ENCODE peak calls at places on chromosome 7, in eight cellular contexts. S is transverse colon; Q is cardiac muscle cell; M is ascending aorta; W is CD4-positive, CD25-positive, alpha-beta regulatory T cell; Y is fibroblast of lung; I is CD4-positive, alpha-beta T cell; C is naive thymus-derived CD4-positive, alpha-beta T cell. P is an unnamed sample.

GRCh38 chr7:70040971-70041766 is 442.9 kb downstream of the AUTS2 start:
- DNase-seq in Q (peak; percentile 70), S (no peak), M (no peak), C (no peak), I (no peak), Y (peak; percentile 59), W (no peak), P (no peak)

GRCh38 chr7:75028299-75028698 is 45.3 kb downstream of the RCC1L start:
- DNase-seq in C (no peak), I (no peak), W (no peak), Y (no peak), M (no peak), Q (no peak), S (no peak), P (no peak)

GRCh38 chr7:1076184-1077072 is 11.5 kb upstream of the GPER1 start:
- DNase-seq in C (no peak), Q (peak; percentile 42), M (no peak), Y (no peak), W (no peak), S (no peak), I (no peak), P (no peak)

GRCh38 chr7:11294218-11294617 is 320.5 kb downstream of the PHF14 start:
- DNase-seq in I (no peak), Y (no peak), S (no peak), M (no peak), W (no peak), C (no peak), Q (no peak), P (no peak)

GRCh38 chr7:27889800-27890199 is 149.8 kb downstream of the TAX1BP1 start:
- DNase-seq in W (no peak), S (no peak), M (no peak), Q (no peak), C (no peak), I (no peak), Y (no peak), P (no peak)

GRCh38 chr7:81710751-81711150 is 59.1 kb downstream of the HGF start:
- DNase-seq in M (no peak), C (no peak), S (no peak), I (no peak), Y (no peak), Q (no peak), W (no peak), P (no peak)

GRCh38 chr7:102439963-102440795 is 6.8 kb downstream of the ORAI2 start:
- DNase-seq in Q (peak; percentile 73), Y (peak; percentile 70), I (no peak), M (no peak), S (no peak), W (no peak), C (no peak), P (no peak)

GRCh38 chr7:24963218-24963617 is 16.8 kb downstream of the OSBPL3 start:
- DNase-seq in I (no peak), W (no peak), Y (peak; percentile 67), C (peak; percentile 39), S (peak; percentile 65), Q (peak; percentile 68), M (no peak), P (no peak)

GRCh38 chr7:76246804-76247389 is 45.2 kb downstream of the SRRM3 start:
- DNase-seq in Y (no peak), W (no peak), Q (no peak), I (no peak), S (no peak), C (no peak), M (no peak), P (no peak)

GRCh38 chr7:155750255-155751125 is 61.8 kb downstream of the SHH start:
- DNase-seq in C (no peak), W (no peak), Y (no peak), M (no peak), Q (no peak), I (no peak), S (no peak), P (no peak)

GRCh38 chr7:151637781-151638261 is 118.1 kb upstream of the RHEB start:
- DNase-seq in I (no peak), C (no peak), W (no peak), Q (no peak), Y (peak; percentile 85), M (no peak), S (no peak), P (no peak)

GRCh38 chr7:29281782-29282541 is 87.4 kb downstream of the CHN2 start:
- DNase-seq in I (no peak), Y (peak; percentile 74), W (no peak), Q (peak; percentile 59), M (peak; percentile 16), S (no peak), C (no peak), P (no peak)

GRCh38 chr7:133511708-133512107 is 258.8 kb downstream of the EXOC4 start:
- DNase-seq in W (no peak), S (no peak), Y (no peak), Q (no peak), I (no peak), M (no peak), C (no peak), P (no peak)

GRCh38 chr7:3955751-3956696 is 655.0 kb downstream of the SDK1 start:
- DNase-seq in W (no peak), Q (no peak), Y (peak; percentile 66), M (no peak), S (peak; percentile 14), C (no peak), I (no peak), P (no peak)

GRCh38 chr7:6637544-6638229 is 569 bp downstream of the ZNF316 start:
- DNase-seq in M (no peak), W (peak; percentile 54), Y (no peak), Q (peak; percentile 24), C (peak; percentile 72), I (peak; percentile 36), S (peak; percentile 41), P (peak; percentile 46)

GRCh38 chr7:31948041-31948440 is 122.2 kb downstream of the PDE1C start:
- DNase-seq in Q (peak; percentile 63), M (no peak), C (no peak), W (no peak), Y (peak; percentile 87), I (no peak), S (no peak), P (no peak)

GRCh38 chr7:69749994-69750393 is 151.7 kb downstream of the AUTS2 start:
- DNase-seq in C (no peak), S (no peak), Y (no peak), I (no peak), W (no peak), M (no peak), Q (no peak), P (no peak)

GRCh38 chr7:39678935-39679690 is 55.7 kb downstream of the RALA start:
- DNase-seq in I (no peak), Y (peak; percentile 33), M (no peak), S (no peak), C (no peak), Q (no peak), W (no peak), P (no peak)

GRCh38 chr7:22663721-22664120 is 63.3 kb upstream of the IL6 start:
- DNase-seq in Q (peak; percentile 86), Y (peak; percentile 25), I (no peak), W (no peak), S (no peak), M (no peak), C (no peak), P (no peak)

GRCh38 chr7:44277391-44277790 is 48.0 kb downstream of the CAMK2B start:
- DNase-seq in M (peak; percentile 5), S (no peak), I (no peak), Q (no peak), W (no peak), C (no peak), Y (no peak), P (peak; percentile 6)

GRCh38 chr7:105352018-105352612 is 36.6 kb downstream of the SRPK2 start:
- DNase-seq in C (peak; percentile 43), M (peak; percentile 33), S (peak; percentile 54), Y (peak; percentile 95), I (peak; percentile 15), W (peak; percentile 96), Q (peak; percentile 98), P (no peak)

GRCh38 chr7:6197801-6198551 is 74.4 kb downstream of the CYTH3 start:
- DNase-seq in Y (no peak), S (no peak), C (no peak), I (no peak), Q (no peak), W (no peak), M (no peak), P (no peak)

GRCh38 chr7:41696323-41696916 is 6.5 kb downstream of the INHBA start:
- DNase-seq in Q (peak; percentile 90), Y (peak; percentile 91), C (peak; percentile 32), S (peak; percentile 70), M (no peak), W (peak; percentile 10), I (no peak), P (no peak)

GRCh38 chr7:104627516-104627915 is 299.1 kb downstream of the LHFPL3 start:
- DNase-seq in S (no peak), W (peak; percentile 4), Q (peak; percentile 35), Y (peak; percentile 2), C (no peak), M (no peak), I (no peak), P (no peak)

GRCh38 chr7:131638641-131639430 is 82.4 kb upstream of the PODXL start:
- DNase-seq in M (no peak), Q (no peak), S (no peak), W (no peak), I (no peak), Y (no peak), C (no peak), P (no peak)

GRCh38 chr7:145168427-145168826 is 332.6 kb upstream of the TPK1 start:
- DNase-seq in Q (no peak), S (no peak), I (no peak), C (no peak), Y (no peak), M (no peak), W (no peak), P (no peak)
- H3K9me3 ChIP-seq in Q (no peaks in the 10 kb centered on the region), S (no peaks in the 10 kb centered on the region), I (no peaks in the 10 kb centered on the region), C (no peaks in the 10 kb centered on the region), Y (no peaks in the 10 kb centered on the region), M (no peaks in the 10 kb centered on the region), W (no peaks in the 10 kb centered on the region), P (no peaks in the 10 kb centered on the region)

GRCh38 chr7:64314493-64315020 is 796 bp downstream of the ZNF736 start:
- DNase-seq in I (no peak), M (no peak), C (no peak), Y (no peak), W (no peak), Q (no peak), S (no peak), P (no peak)
- H3K9me3 ChIP-seq in I (no peaks in the 10 kb centered on the region), M (no peaks in the 10 kb centered on the region), C (no peaks in the 10 kb centered on the region), Y (no peaks in the 10 kb centered on the region), W (peaks cover 7% of the 10 kb centered on the region), Q (no peaks in the 10 kb centered on the region), S (no peaks in the 10 kb centered on the region), P (no peaks in the 10 kb centered on the region)

GRCh38 chr7:57769958-57770357 is 320.0 kb downstream of the ZNF716 start:
- DNase-seq in I (no peak), W (no peak), S (no peak), C (no peak), M (no peak), Y (no peak), Q (no peak), P (no peak)
- H3K9me3 ChIP-seq in I (no peaks in the 10 kb centered on the region), W (peaks cover 31% of the 10 kb centered on the region), S (no peaks in the 10 kb centered on the region), C (no peaks in the 10 kb centered on the region), M (no peaks in the 10 kb centered on the region), Y (no peaks in the 10 kb centered on the region), Q (peaks cover 4% of the 10 kb centered on the region), P (no peaks in the 10 kb centered on the region)

DNA sequence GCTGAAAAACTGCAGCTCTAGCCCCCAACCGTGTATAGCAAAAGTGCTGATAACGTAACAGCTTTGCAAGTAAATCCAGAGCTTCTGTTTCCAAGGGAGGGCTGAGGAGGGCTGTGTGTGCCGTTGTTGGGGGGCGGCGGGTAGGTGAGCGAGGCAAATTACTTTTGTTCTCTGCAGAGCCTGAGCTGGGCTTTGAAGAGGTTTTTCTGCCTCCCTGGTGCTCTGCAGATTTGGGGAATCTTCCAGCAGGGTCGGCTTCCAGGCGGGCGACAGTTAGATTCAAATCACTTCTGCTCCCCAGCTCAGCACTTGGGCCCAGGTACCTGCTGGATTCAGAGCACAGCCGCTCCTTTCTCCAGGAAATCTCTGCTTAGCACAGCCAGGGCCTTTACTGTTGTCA is 442.3 kb downstream of the TYW1 start:
- DNase-seq in Y (no peak), Q (no peak), C (no peak), I (no peak), S (no peak), W (no peak), M (no peak), P (no peak)
- H3K9me3 ChIP-seq in Y (no peaks in the 10 kb centered on the region), Q (no peaks in the 10 kb centered on the region), C (no peaks in the 10 kb centered on the region), I (no peaks in the 10 kb centered on the region), S (no peaks in the 10 kb centered on the region), W (no peaks in the 10 kb centered on the region), M (no peaks in the 10 kb centered on the region), P (no peaks in the 10 kb centered on the region)

P was measured in T-helper 17 cell.